ENCODE peak calls at places on chromosomes 4 and X, in four cellular contexts. H is EL, N is mucosa of descending colon, D is PC-9. F is an unnamed sample.

GRCh38 chr4:61921890-61922289 is 721.8 kb downstream of the ADGRL3 start:
- DNase-seq in H (no peak), N (no peak), D (no peak), F (no peak)

GRCh38 chr4:137635596-137635995 is 103.3 kb upstream of the PCDH18 start:
- DNase-seq in H (no peak), N (no peak), D (no peak), F (no peak)

GRCh38 chr4:178599521-178599920 is 1157.3 kb upstream of the AGA start:
- DNase-seq in H (no peak), N (no peak), D (no peak), F (no peak)

GRCh38 chr4:68864438-68865177 is 48.8 kb downstream of the UGT2B10 start:
- DNase-seq in H (no peak), N (peak; percentile 80), D (no peak), F (no peak)

GRCh38 chr4:157076578-157076947 is 613 bp downstream of the GLRB start:
- DNase-seq in H (no peak), N (peak; percentile 11), D (no peak), F (no peak)

GRCh38 chrX:1466971-1467561 is 14.4 kb upstream of the ASMTL start:
- DNase-seq in H (no peak), N (peak; percentile 42), D (no peak), F (no peak)

GRCh38 chr4:78143634-78144033 is 86.5 kb downstream of the FRAS1 start:
- DNase-seq in H (no peak), N (no peak), D (no peak), F (no peak)

GRCh38 chr4:102637391-102637790 is 123.4 kb downstream of the MANBA start:
- DNase-seq in H (no peak), N (no peak), D (no peak), F (no peak)

GRCh38 chr4:141074098-141074878 is 59.0 kb downstream of the RNF150 start:
- DNase-seq in H (no peak), N (no peak), D (no peak), F (no peak)

GRCh38 chr4:59945277-59945676 is 1254.8 kb upstream of the ADGRL3 start:
- DNase-seq in H (no peak), N (no peak), D (no peak), F (no peak)

GRCh38 chr4:8703857-8704495 is 111.4 kb downstream of the CPZ start:
- DNase-seq in H (no peak), N (no peak), D (no peak), F (peak; percentile 59)

GRCh38 chr4:156252300-156253016 is 298.8 kb upstream of the CTSO start:
- DNase-seq in H (peak; percentile 23), N (no peak), D (no peak), F (no peak)

GRCh38 chrX:9278475-9279270 is 186.2 kb upstream of the TBL1X start:
- DNase-seq in H (no peak), N (no peak), D (no peak), F (no peak)

GRCh38 chr4:77141964-77142641 is 14.9 kb upstream of the CCNG2 start:
- DNase-seq in H (no peak), N (no peak), D (peak; percentile 38), F (no peak)

GRCh38 chrX:40104649-40105015 is 6.9 kb upstream of the BCOR start:
- DNase-seq in H (peak; percentile 74), N (peak; percentile 48), D (no peak), F (peak; percentile 90)

GRCh38 chr4:182174979-182175378 is 68.2 kb upstream of the TENM3 start:
- DNase-seq in H (no peak), N (no peak), D (no peak), F (no peak)

GRCh38 chr4:150501019-150501727 is 80.8 kb upstream of the MAB21L2 start:
- DNase-seq in H (peak; percentile 79), N (no peak), D (no peak), F (no peak)

GRCh38 chrX:13647709-13648212 is 5.2 kb upstream of the TCEANC start:
- DNase-seq in H (peak; percentile 6), N (peak; percentile 60), D (no peak), F (no peak)

GRCh38 chrX:133685806-133686205 is 270.5 kb upstream of the GPC4 start:
- DNase-seq in H (no peak), N (no peak), D (no peak), F (no peak)

GRCh38 chr4:929970-930625 is 2.0 kb downstream of the GAK start:
- DNase-seq in H (no peak), N (peak; percentile 35), D (peak; percentile 64), F (no peak)

GRCh38 chrX:18426004-18426320 is 554 bp downstream of the CDKL5 start:
- DNase-seq in H (no peak), N (peak; percentile 1), D (no peak), F (no peak)

GRCh38 chr4:168598191-168598590 is 101.3 kb downstream of the PALLD start:
- DNase-seq in H (peak; percentile 42), N (no peak), D (no peak), F (no peak)

GRCh38 chrX:43971966-43972961 is 926 bp downstream of the NDP start:
- DNase-seq in H (peak; percentile 6), N (no peak), D (no peak), F (no peak)

GRCh38 chr4:8189551-8190466 is 9.3 kb upstream of the SH3TC1 start:
- DNase-seq in H (no peak), N (no peak), D (no peak), F (no peak)

GRCh38 chrX:127324128-127324527 is 504.6 kb downstream of the PRR32 start:
- DNase-seq in H (no peak), N (no peak), D (no peak), F (no peak)

GRCh38 chr4:168604496-168605373 is 107.9 kb downstream of the PALLD start:
- DNase-seq in H (peak; percentile 88), N (no peak), D (peak; percentile 83), F (no peak)

GRCh38 chrX:125202486-125203378 is 116.9 kb upstream of the TEX13C start:
- DNase-seq in H (no peak), N (no peak), D (peak; percentile 18), F (no peak)

GRCh38 chr4:87633239-87633638 is 16.8 kb upstream of the DMP1 start:
- DNase-seq in H (peak; percentile 71), N (no peak), D (no peak), F (no peak)

GRCh38 chr4:151555151-151555945 is 146.4 kb downstream of the FHIP1A start:
- DNase-seq in H (no peak), N (no peak), D (no peak), F (no peak)

GRCh38 chrX:42290608-42291007 is 367.3 kb upstream of the CASK start:
- DNase-seq in H (no peak), N (peak; percentile 3), D (no peak), F (no peak)

GRCh38 chr4:7159923-7160322 is 32.4 kb upstream of the SORCS2 start:
- DNase-seq in H (no peak), N (peak; percentile 52), D (no peak), F (no peak)

GRCh38 chr4:126890994-126891393 is 741.8 kb upstream of the INTU start:
- DNase-seq in H (peak; percentile 23), N (no peak), D (no peak), F (no peak)

F was measured in aorta.